ENCODE peak calls at places on chromosomes 5 and 9, in six cellular contexts. V is glutamatergic neuron, G is foreskin fibroblast, N is neural crest cell, D is AG04450, B is heart right ventricle. J is an unnamed sample.

GRCh38 chr9:130499804-130500263 is 55.1 kb downstream of the ASS1 start:
- DNase-seq in N (no peak), D (no peak), V (no peak), G (no peak), B (no peak), J (no peak)

GRCh38 chr9:28024616-28025147 is 451.4 kb upstream of the C9orf72 start:
- DNase-seq in N (no peak), B (no peak), D (no peak), V (no peak), G (no peak), J (no peak)

GRCh38 chr5:58887721-58888409 is 305.0 kb downstream of the RAB3C start:
- DNase-seq in B (peak; percentile 56), G (no peak), N (no peak), V (no peak), D (no peak), J (peak; percentile 30)

GRCh38 chr9:93865245-93865644 is 89.9 kb downstream of the BARX1 start:
- DNase-seq in G (no peak), N (no peak), D (no peak), V (no peak), B (no peak), J (no peak)

GRCh38 chr5:127967983-127968592 is 115.5 kb upstream of the SLC12A2 start:
- DNase-seq in D (no peak), B (no peak), G (no peak), N (no peak), V (no peak), J (no peak)

GRCh38 chr9:98097836-98098235 is 21.2 kb downstream of the TRIM14 start:
- DNase-seq in D (no peak), N (no peak), B (no peak), G (no peak), V (no peak), J (no peak)

GRCh38 chr5:146815423-146815822 is 63.1 kb downstream of the PPP2R2B start:
- DNase-seq in N (no peak), B (no peak), V (no peak), D (no peak), G (no peak), J (no peak)

GRCh38 chr5:80588858-80589540 is 18.9 kb upstream of the ANKRD34B start:
- DNase-seq in V (no peak), N (no peak), D (no peak), B (no peak), G (no peak), J (no peak)

GRCh38 chr9:35103660-35104191 is 795 bp upstream of the STOML2 start:
- DNase-seq in G (no peak), V (no peak), B (no peak), D (no peak), N (no peak), J (no peak)

GRCh38 chr5:128154943-128155342 is 71.4 kb downstream of the SLC12A2 start:
- DNase-seq in V (no peak), D (no peak), B (no peak), G (peak; percentile 65), N (no peak), J (peak; percentile 63)

GRCh38 chr5:54743997-54744788 is 226.6 kb downstream of the SNX18 start:
- DNase-seq in B (no peak), N (no peak), G (peak; percentile 90), D (peak; percentile 96), V (no peak), J (peak; percentile 97)

GRCh38 chr5:65190328-65191053 is 291.2 kb downstream of the ADAMTS6 start:
- DNase-seq in G (peak; percentile 98), N (no peak), V (no peak), D (peak; percentile 95), B (no peak), J (peak; percentile 98)

GRCh38 chr9:90044710-90045151 is 439.9 kb downstream of the GADD45G start:
- DNase-seq in N (no peak), V (no peak), G (peak; percentile 1), D (no peak), B (no peak), J (no peak)

DNA sequence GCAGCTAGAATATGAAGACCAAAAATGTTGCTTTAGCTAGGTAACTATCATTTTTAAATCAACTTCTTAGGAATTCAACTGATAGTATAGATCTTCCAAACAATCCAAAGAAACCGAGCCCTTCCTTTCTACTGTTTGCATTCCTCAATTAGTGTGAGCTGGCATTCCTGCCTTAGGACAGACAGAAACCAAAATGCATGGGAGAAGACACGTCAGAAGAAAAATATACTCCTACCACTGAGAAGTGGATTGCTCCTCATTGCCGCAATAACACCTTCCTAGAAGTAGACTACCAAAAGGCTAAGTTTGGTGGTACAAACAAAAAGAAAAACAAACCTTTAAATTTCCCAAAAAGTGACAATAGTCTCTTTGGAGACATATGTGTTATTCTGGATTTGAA is 440.0 kb downstream of the SEMA5A start:
- DNase-seq in N (no peak), V (no peak), D (no peak), G (no peak), B (no peak), J (no peak)
- TF ChIP-seq CTCF in N (no peak), V (no peak), D (no peak), G (no peak), B (no peak), J (no peak)

DNA sequence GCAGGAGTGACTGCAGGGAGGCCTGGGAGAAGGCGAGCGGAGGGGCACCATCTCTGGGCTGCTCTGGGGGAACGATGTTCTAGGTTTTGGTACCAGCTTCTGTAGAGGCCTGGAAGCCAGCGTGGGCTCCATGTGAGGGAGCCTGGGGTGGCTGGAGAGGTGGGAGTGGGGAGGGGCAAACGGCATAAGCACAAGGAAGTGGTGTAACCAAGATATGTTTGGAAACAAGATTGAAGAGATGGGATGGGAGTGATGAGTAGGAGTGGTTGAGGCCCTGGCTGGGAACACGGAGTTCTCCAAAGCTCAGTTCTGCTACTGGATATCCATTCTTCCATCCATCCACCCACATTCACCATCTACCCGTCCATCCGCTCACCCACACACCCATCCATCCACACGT is 12.2 kb downstream of the TSPAN17 start:
- DNase-seq in B (no peak), V (no peak), N (no peak), D (no peak), G (no peak), J (no peak)
- TF ChIP-seq CTCF in B (no peak), V (no peak), N (no peak), D (no peak), G (no peak), J (no peak)

DNA sequence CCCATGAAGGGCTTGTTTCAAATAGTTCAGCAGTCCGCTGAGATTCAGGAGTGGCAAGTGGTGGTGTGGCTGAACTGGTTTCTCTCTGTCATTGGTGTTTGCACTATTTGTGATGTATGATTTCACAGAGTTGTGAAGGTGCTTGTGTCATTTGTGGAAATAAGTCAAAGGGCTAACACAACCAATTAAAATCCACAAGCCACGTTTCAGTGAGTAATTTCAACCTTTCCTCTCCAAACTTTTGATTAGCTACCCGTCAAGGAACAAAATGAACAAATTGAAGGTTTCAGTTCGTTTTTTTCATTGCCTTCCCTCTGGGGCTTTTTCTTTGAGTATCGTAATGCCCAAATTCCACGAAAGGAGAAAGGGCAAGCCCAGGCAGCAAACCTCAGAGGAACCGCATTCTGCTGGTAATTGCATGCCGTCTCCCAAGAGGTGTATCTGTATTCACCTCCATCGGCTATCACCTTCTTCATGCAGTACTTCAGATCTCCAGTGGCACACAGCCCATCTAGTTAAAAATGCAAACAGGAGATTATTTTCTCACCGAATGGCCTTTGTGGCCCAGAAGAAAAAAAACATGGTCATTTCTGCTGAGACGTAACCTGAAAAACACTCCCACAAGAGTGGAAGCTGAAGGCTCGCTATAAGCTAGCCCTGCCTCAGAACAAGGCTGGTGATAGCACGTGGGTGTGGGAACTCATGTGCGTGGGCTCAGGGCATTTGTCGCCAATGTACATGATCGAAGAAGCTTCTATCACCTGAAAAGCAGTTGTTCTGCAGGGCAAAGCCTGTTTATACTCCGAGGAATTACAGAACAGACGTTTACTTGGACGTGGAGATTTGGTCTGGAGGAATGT is 197.1 kb downstream of the NR3C1 start:
- DNase-seq in V (no peak), B (no peak), N (no peak), G (no peak), D (no peak), J (no peak)
- TF ChIP-seq CTCF in V (no peak), B (no peak), N (no peak), G (no peak), D (no peak), J (no peak)

DNA sequence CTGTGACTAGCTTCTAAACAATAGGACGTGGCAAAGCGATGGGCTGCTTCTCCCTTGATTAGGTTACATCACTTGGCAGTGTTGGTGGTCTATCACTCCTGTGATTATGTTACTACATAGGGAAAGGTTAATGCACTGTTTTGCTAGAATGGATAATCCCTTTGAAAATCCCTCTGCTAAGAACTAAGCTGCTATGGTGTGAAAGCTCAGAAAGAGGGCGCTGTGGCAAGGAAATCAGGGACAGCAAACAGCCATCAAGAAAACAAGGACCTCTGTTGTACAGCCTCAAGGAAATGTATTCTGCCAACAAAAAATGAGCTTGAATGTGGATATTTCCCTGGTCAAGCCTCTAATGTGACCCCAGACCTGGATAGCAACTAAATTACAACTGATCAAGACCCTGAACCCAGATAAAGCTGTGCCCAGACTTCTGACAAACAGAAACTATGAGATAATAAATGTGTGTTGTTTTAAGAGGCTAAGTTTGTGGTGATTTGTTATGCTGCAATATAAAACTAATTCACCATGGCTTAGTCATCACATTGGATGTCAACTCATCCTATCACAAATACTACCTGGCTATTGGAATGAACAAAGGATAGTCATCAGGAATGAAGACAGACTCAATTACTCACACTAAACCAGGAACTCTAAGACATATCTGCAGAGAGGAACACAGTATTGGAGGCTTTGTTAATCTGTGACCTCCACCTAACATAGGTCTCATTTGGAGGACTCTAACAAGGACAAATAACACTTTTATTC is 1215.9 kb downstream of the EFNA5 start:
- DNase-seq in D (no peak), G (peak; percentile 21), V (peak; percentile 37), B (no peak), N (peak; percentile 11), J (peak; percentile 27)
- TF ChIP-seq CTCF in D (peak; percentile 37), G (peak; percentile 8), V (peak; percentile 67), B (peak; percentile 44), N (peak; percentile 61), J (peak; percentile 40)

DNA sequence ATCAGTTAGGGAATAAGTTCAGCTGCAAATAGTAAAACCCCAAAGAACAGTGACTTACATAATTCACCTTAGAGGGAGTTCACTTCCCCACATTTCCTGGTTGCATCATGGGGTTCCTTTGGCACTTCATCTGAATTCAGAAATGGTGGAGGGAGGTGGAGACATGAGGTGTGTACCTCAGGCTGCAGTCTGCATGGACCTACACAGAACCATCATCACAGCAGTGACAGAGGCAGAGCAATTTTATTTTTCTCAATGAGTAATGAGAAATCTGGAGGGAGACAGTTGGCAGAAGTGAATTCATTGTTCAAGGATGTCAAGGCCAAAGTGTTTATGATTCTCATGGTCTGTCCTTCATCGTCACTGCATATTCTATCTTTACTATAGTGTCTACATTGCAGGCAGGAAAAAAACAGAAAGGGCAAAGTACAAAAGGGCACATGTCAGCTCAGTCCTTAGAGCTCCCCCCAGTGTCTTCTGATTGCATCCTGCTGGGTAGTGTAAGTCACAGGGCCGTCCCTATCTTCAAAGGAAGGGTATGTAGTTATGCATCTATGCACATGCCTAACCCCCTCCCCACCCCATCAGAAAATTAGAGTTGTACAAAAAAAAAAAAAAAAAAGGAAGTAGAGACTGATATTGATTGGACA is 132.8 kb upstream of the APC start:
- DNase-seq in B (no peak), V (no peak), G (no peak), N (no peak), D (no peak), J (no peak)
- TF ChIP-seq CTCF in B (peak; percentile 39), V (no peak), G (no peak), N (peak; percentile 39), D (peak; percentile 8), J (no peak)

GRCh38 chr5:140869555-140869886 is 764 bp downstream of the PCDHA11 start:
- DNase-seq in B (no peak), G (no peak), N (no peak), D (no peak), V (no peak), J (no peak)
- TF ChIP-seq CTCF in B (no peak), G (no peak), N (no peak), D (no peak), V (peak; percentile 38), J (no peak)